ENCODE peak calls at places on chromosomes 7 and 10, in six cellular contexts. L is stomach; Q is cardiac muscle cell; F is naive thymus-derived CD4-positive, alpha-beta T cell; I is tibial nerve; B is ascending aorta. Z is an unnamed sample. For H3K4me1, the result is how much of the 10 kb centered on the place peaks cover.

GRCh38 chr7:46707973-46708372 is 786.9 kb upstream of the IGFBP3 start:
- DNase-seq in Q (no peak), B (no peak), I (no peak), L (no peak), F (no peak), Z (peak)

GRCh38 chr7:151051108-151051507 is 2.8 kb downstream of the ASIC3 start:
- DNase-seq in F (peak), B (no peak), L (peak), I (no peak), Q (peak), Z (peak)

GRCh38 chr10:126454045-126454751 is 65.9 kb upstream of the ADAM12 start:
- DNase-seq in L (no peak), I (no peak), Q (no peak), B (no peak), F (no peak), Z (no peak)

GRCh38 chr7:454356-455109 is 65.1 kb downstream of the PDGFA start:
- DNase-seq in F (no peak), B (no peak), I (no peak), Q (no peak), L (no peak), Z (no peak)

GRCh38 chr10:126468876-126469643 is 80.8 kb upstream of the ADAM12 start:
- DNase-seq in L (no peak), B (no peak), Q (peak), F (no peak), I (no peak), Z (peak)

GRCh38 chr10:133388973-133389818 is 4.8 kb upstream of the MTG1 start:
- DNase-seq in Q (no peak), B (no peak), L (peak), I (no peak), F (peak), Z (no peak)

GRCh38 chr10:11595395-11595692 is 16.1 kb downstream of the USP6NL start:
- DNase-seq in B (no peak), L (no peak), Q (peak), I (no peak), F (no peak), Z (peak)

GRCh38 chr10:88923525-88923924 is 29.0 kb downstream of the ACTA2 start:
- DNase-seq in I (no peak), F (no peak), L (no peak), Q (no peak), B (no peak), Z (peak)

GRCh38 chr10:90723416-90724068 is 134.3 kb downstream of the HTR7 start:
- DNase-seq in F (no peak), L (no peak), B (no peak), I (no peak), Q (no peak), Z (no peak)

GRCh38 chr10:6405713-6406112 is 174.4 kb downstream of the PRKCQ start:
- DNase-seq in F (no peak), I (no peak), Q (no peak), B (no peak), L (no peak), Z (no peak)

GRCh38 chr7:99116151-99116550 is 27.8 kb downstream of the SMURF1 start:
- DNase-seq in Q (no peak), B (no peak), F (no peak), I (no peak), L (no peak), Z (no peak)

DNA sequence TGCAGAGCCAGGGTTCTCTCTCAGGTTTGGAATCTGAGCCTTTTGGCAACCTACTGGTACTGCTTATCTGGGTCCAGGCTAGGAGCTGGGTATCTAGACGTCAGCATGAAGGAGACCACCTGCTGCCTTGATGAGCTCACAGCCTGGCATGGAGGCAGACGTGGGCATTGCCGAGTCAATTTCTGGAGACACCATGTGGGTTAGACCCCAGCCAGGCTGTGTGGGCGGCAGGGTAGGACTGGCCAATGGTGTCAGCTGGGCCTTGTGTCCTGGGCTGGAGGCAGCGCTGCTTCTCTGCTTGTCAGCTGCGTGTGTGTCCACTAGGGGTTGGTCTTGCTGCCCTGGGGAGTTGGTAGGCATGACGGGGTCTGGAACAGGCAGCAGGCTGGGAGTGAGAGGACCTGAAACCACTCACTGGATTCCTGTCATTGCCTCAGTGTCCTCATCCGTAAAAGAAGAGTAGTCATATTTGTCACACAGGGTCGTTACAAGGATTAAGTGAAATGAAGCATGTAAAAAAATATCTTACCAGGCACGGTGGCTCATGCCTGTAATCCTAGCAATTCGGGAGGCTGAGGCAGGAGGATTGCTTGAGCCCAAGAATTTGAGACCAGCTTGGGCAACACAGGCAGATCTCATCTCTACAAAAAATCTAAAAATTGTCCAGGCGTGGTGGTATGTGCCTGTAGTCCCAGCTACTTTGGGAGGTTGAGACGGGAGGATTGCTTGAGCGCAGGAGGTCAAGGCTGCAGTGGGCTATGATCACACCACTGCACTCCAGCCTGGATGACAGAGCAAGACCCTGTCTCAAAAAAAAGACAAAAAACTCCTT is 31.7 kb upstream of the ANKRD2 start:
- DNase-seq in L (no peak), F (no peak), I (no peak), B (no peak), Q (peak), Z (peak)
- H3K4me1 ChIP-seq in L (under half), F (under half), I (half or more), B (under half), Q (under half), Z (half or more)

GRCh38 chr7:30698481-30698880 is 16.2 kb upstream of the CRHR2 start:
- DNase-seq in F (no peak), L (no peak), Q (no peak), B (no peak), I (no peak), Z (no peak)
- H3K4me1 ChIP-seq in F (under half), L (under half), Q (under half), B (under half), I (under half), Z (under half)

GRCh38 chr7:92717601-92717981 is 118.8 kb downstream of the CDK6 start:
- DNase-seq in F (no peak), Q (no peak), B (no peak), I (no peak), L (no peak), Z (peak)
- H3K4me1 ChIP-seq in F (under half), Q (under half), B (under half), I (under half), L (half or more), Z (under half)

DNA sequence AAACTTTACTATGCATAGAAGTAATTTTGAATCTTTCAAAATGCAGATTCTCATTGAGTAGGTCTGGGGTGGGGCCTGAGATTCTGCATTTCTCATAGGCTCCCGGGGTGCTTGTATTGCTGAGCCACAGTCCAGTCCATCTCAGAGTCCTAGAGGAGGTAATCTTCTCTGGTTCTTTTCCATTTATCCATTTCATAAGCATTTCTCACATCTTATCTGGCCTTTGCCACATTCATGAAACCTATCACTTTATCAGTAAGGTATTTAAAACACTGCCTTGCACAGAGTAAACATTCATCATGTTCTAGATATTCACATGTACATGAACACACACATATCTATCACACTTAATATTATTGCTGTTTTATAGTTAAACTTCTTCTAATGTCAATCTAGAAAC is 11.9 kb downstream of the GNAI1 start:
- DNase-seq in Q (no peak), I (no peak), F (no peak), L (no peak), B (no peak), Z (no peak)
- H3K4me1 ChIP-seq in Q (under half), I (under half), F (under half), L (half or more), B (under half), Z (under half)

GRCh38 chr7:133275008-133275407 is 22.1 kb downstream of the EXOC4 start:
- DNase-seq in Q (no peak), L (no peak), F (no peak), B (no peak), I (no peak), Z (no peak)

GRCh38 chr7:133275441-133276105 is 22.7 kb downstream of the EXOC4 start:
- DNase-seq in L (no peak), F (no peak), B (no peak), I (no peak), Q (peak), Z (peak)

GRCh38 chr7:133274265-133274664 is 21.4 kb downstream of the EXOC4 start:
- DNase-seq in L (no peak), I (no peak), B (no peak), F (no peak), Q (no peak), Z (no peak)

GRCh38 chr7:133268355-133268754 is 15.5 kb downstream of the EXOC4 start:
- DNase-seq in L (no peak), B (no peak), F (no peak), I (no peak), Q (no peak), Z (no peak)

GRCh38 chr7:133273221-133273620 is 20.3 kb downstream of the EXOC4 start:
- DNase-seq in F (no peak), L (no peak), B (no peak), I (no peak), Q (no peak), Z (no peak)
- H3K4me1 ChIP-seq in F (under half), L (under half), B (under half), I (under half), Q (under half), Z (under half)

DNA sequence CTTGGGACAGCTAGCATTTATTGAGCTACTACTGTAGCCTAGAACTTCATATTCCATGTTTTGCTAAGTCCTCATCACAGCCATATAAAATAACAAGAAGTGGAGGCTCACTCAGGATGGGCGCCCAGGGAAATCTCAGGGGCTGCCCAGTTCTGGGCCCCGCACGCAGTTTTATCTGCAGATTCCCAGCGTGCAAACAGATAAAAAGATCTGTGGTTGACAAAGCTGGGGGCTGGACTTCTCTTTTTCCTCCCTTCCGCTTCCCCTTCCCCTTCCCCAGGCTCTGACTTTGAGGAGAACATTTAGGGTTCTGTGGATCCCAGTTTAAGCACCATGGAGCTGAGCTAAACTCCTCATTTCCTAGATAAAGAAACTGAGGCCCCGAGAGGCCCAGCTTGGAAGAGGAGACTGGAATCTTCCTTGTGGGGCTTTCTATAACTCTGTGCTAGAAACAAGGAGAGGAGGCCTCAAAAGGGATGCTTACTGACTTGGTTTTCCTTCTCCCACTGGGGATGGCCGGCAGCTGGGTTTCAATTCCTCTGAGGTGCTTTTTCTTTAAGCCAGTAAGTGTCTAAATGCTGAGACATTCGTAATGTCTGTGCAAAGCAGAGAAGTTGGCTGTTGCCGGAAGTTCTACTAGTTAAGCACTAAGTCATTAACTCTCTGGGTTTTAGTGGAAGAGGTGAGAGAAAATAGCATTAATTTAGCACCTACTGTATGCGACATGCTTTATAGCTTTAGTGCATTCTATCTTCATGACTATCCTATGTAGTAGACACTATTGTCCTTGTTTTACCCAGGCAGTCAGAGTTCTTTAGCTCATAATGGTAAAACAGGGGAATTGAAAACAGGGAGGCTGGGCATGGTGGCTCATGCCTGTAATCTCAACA is 135.4 kb downstream of the RGS10 start:
- DNase-seq in F (no peak), I (no peak), L (no peak), B (no peak), Q (no peak), Z (no peak)
- H3K4me1 ChIP-seq in F (under half), I (half or more), L (half or more), B (under half), Q (under half), Z (under half)

DNA sequence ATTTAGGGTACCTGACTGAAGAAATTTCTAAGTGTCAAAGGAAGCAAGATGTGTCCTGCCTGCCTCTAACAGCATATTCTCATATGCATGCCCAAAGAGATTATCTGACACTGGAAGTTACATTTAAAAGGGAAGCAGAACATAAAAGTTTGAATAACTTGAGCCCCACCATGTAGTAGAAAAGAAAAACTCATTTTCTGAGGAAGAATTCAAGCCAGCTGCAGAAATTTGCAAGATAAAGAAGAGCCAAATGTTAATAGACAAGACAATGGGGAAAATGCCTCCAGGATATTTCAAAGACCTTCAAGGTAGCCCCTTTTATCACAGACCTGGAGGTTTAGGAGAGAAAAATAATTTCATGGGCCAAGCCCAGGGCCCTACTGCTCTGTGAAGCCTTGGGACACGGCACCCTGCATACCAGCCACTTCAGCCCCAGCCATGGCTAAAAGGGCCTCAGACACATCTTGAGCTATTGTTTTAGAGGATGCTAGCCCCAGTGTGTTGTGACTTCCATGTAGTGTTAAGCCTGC is 18.4 kb upstream of the AKR1C1 start:
- DNase-seq in F (no peak), Q (no peak), B (no peak), L (no peak), I (no peak), Z (no peak)
- H3K4me1 ChIP-seq in F (under half), Q (under half), B (under half), L (half or more), I (half or more), Z (under half)

Z was measured in astrocyte.